ENCODE peak calls at places on chromosome 11, in five cellular contexts. Q, Z, E, H and Y are unnamed samples.

GRCh38 chr11:68256331-68256741 is 15.4 kb downstream of the C11orf24 start:
- DNase-seq in Z (no peak), E (no peak), Q (no peak), H (no peak), Y (peak; percentile 63)

GRCh38 chr11:38791346-38791961 is 2193.4 kb upstream of the RAG2 start:
- DNase-seq in H (peak; percentile 67), E (no peak), Z (peak; percentile 17), Q (no peak), Y (peak; percentile 58)

GRCh38 chr11:123235687-123236261 is 40.7 kb upstream of the CLMP start:
- DNase-seq in E (no peak), Z (no peak), Q (no peak), H (no peak), Y (peak; percentile 94)

GRCh38 chr11:57047610-57048009 is 58.9 kb downstream of the OR5AK2 start:
- DNase-seq in E (no peak), H (no peak), Q (no peak), Z (no peak), Y (no peak)

GRCh38 chr11:12625438-12626071 is 48.7 kb upstream of the TEAD1 start:
- DNase-seq in Z (peak; percentile 70), H (no peak), Q (no peak), E (no peak), Y (peak; percentile 94)

GRCh38 chr11:61952882-61953281 is 2.7 kb downstream of the BEST1 start:
- DNase-seq in Z (no peak), H (no peak), Q (no peak), E (no peak), Y (no peak)

GRCh38 chr11:73177380-73178091 is 35.4 kb upstream of the FCHSD2 start:
- DNase-seq in E (no peak), Z (no peak), H (peak; percentile 67), Q (no peak), Y (no peak)

GRCh38 chr11:123286761-123287160 is 91.7 kb upstream of the CLMP start:
- DNase-seq in Z (no peak), E (no peak), Q (no peak), H (no peak), Y (peak; percentile 44)

GRCh38 chr11:71173709-71174108 is 78.7 kb downstream of the SHANK2 start:
- DNase-seq in E (no peak), Q (no peak), H (no peak), Z (no peak), Y (no peak)

GRCh38 chr11:9172394-9172793 is 81.0 kb upstream of the SCUBE2 start:
- DNase-seq in H (no peak), Q (no peak), Z (no peak), E (no peak), Y (no peak)

GRCh38 chr11:76524919-76525318 is 80.1 kb downstream of the EMSY start:
- DNase-seq in H (peak; percentile 64), Z (peak; percentile 30), E (no peak), Q (no peak), Y (peak; percentile 67)

GRCh38 chr11:11211888-11212287 is 141.2 kb downstream of the CSNK2A3 start:
- DNase-seq in H (no peak), E (no peak), Q (no peak), Z (no peak), Y (no peak)

GRCh38 chr11:61891331-61892084 is at the start of gene FADS3:
- DNase-seq in Z (no peak), E (peak; percentile 50), Q (peak; percentile 72), H (peak; percentile 91), Y (peak; percentile 82)

GRCh38 chr11:68842427-68843051 is 823 bp upstream of the CPT1A start:
- DNase-seq in Q (no peak), E (no peak), Z (no peak), H (no peak), Y (no peak)

GRCh38 chr11:93075782-93076181 is 106.3 kb downstream of the MTNR1B start:
- DNase-seq in E (no peak), Z (no peak), H (no peak), Q (no peak), Y (no peak)

GRCh38 chr11:126584028-126584427 is 228.5 kb downstream of the ST3GAL4 start:
- DNase-seq in Q (no peak), E (no peak), Z (no peak), H (no peak), Y (no peak)

GRCh38 chr11:66659785-66660184 is 17.9 kb downstream of the RBM4B start:
- DNase-seq in Q (no peak), H (no peak), Z (no peak), E (no peak), Y (no peak)

GRCh38 chr11:85960678-85961077 is 105.5 kb downstream of the CCDC83 start:
- DNase-seq in Q (no peak), E (no peak), Z (no peak), H (no peak), Y (no peak)

GRCh38 chr11:747176-748006 is at the start of gene TALDO1:
- DNase-seq in Q (peak; percentile 73), Z (peak; percentile 33), E (peak; percentile 58), H (peak; percentile 93), Y (peak; percentile 84)

GRCh38 chr11:11514246-11514645 is 107.6 kb downstream of the GALNT18 start:
- DNase-seq in H (no peak), Q (no peak), Z (no peak), E (no peak), Y (no peak)

GRCh38 chr11:96338910-96339703 is 3.9 kb downstream of the MAML2 start:
- DNase-seq in Z (no peak), E (peak; percentile 8), H (peak; percentile 46), Q (no peak), Y (peak; percentile 67)

GRCh38 chr11:102457865-102458264 is 5.3 kb upstream of the TMEM123 start:
- DNase-seq in Q (no peak), Z (no peak), E (no peak), H (no peak), Y (no peak)

GRCh38 chr11:64235427-64236161 is 1.2 kb downstream of the VEGFB start:
- DNase-seq in E (no peak), Q (no peak), H (peak; percentile 47), Z (no peak), Y (no peak)

GRCh38 chr11:61975638-61976419 is 8.4 kb upstream of the FTH1 start:
- DNase-seq in H (no peak), Q (no peak), E (no peak), Z (no peak), Y (no peak)

GRCh38 chr11:74577624-74578396 is 14.6 kb upstream of the POLD3 start:
- DNase-seq in E (no peak), Z (no peak), Q (no peak), H (peak; percentile 64), Y (no peak)

GRCh38 chr11:61370349-61371005 is 8.3 kb downstream of the TMEM138 start:
- DNase-seq in H (no peak), Z (no peak), Q (no peak), E (no peak), Y (peak; percentile 38)

GRCh38 chr11:91591021-91591420 is 633.6 kb upstream of the FAT3 start:
- DNase-seq in Z (no peak), Q (no peak), H (no peak), E (no peak), Y (no peak)

GRCh38 chr11:134696455-134696854 is 284.4 kb upstream of the B3GAT1 start:
- DNase-seq in Q (no peak), Z (no peak), H (no peak), E (no peak), Y (no peak)

GRCh38 chr11:122271167-122271566 is 155.2 kb upstream of the BLID start:
- DNase-seq in H (peak; percentile 88), Q (no peak), E (no peak), Z (no peak), Y (no peak)

GRCh38 chr11:125224391-125225015 is 60.0 kb downstream of the PKNOX2 start:
- DNase-seq in H (peak; percentile 61), E (no peak), Q (no peak), Z (no peak), Y (peak; percentile 51)

GRCh38 chr11:66725114-66725513 is 3.9 kb downstream of the SPTBN2 start:
- DNase-seq in H (no peak), Q (no peak), E (no peak), Z (no peak), Y (no peak)

GRCh38 chr11:79062814-79063762 is 377.7 kb downstream of the TENM4 start:
- DNase-seq in H (peak; percentile 54), Z (no peak), Q (no peak), E (no peak), Y (no peak)

GRCh38 chr11:75275581-75275980 is 35.0 kb downstream of the TPBGL start:
- DNase-seq in H (peak; percentile 55), E (peak; percentile 52), Q (peak; percentile 53), Z (no peak), Y (peak; percentile 40)

GRCh38 chr11:80443177-80443576 is 1002.3 kb upstream of the TENM4 start:
- DNase-seq in E (no peak), H (no peak), Q (no peak), Z (no peak), Y (peak; percentile 14)

GRCh38 chr11:31449040-31449439 is 60.4 kb downstream of the IMMP1L start:
- DNase-seq in Z (no peak), Q (no peak), H (no peak), E (no peak), Y (no peak)

GRCh38 chr11:96714689-96715088 is 324.9 kb downstream of the JRKL start:
- DNase-seq in Z (no peak), H (no peak), E (no peak), Q (no peak), Y (no peak)

GRCh38 chr11:25981998-25982397 is 349.9 kb upstream of the ANO3 start:
- DNase-seq in Z (peak; percentile 53), E (no peak), H (peak; percentile 33), Q (no peak), Y (peak; percentile 76)